ENCODE peak calls at places on chromosomes 3 and 15, in nine cellular contexts. O, K, L, U, A, Q, R, Y and F are unnamed samples.

GRCh38 chr3:195372220-195372619 is 70.6 kb downstream of the ACAP2 start:
- DNase-seq in O (no peak), K (no peak), L (no peak), U (no peak), A (no peak), Q (no peak), R (no peak), Y (no peak), F (peak; percentile 66)

GRCh38 chr15:67462802-67463201 is 58.1 kb upstream of the C15orf61 start:
- DNase-seq in O (no peak), K (no peak), L (peak; percentile 28), U (no peak), A (no peak), Q (no peak), R (no peak), Y (no peak), F (no peak)

GRCh38 chr15:40768492-40769309 is 1.1 kb upstream of the C15orf62 start:
- DNase-seq in O (no peak), K (no peak), L (peak; percentile 33), U (peak; percentile 40), A (no peak), Q (no peak), R (no peak), Y (no peak), F (no peak)

GRCh38 chr3:65854606-65855304 is 184.0 kb downstream of the MAGI1 start:
- DNase-seq in O (no peak), K (no peak), L (no peak), U (peak; percentile 1), A (peak; percentile 50), Q (peak; percentile 30), R (no peak), Y (no peak), F (no peak)

GRCh38 chr15:68484220-68484619 is 52.3 kb upstream of the ITGA11 start:
- DNase-seq in O (no peak), K (no peak), L (no peak), U (no peak), A (no peak), Q (no peak), R (no peak), Y (no peak), F (no peak)

GRCh38 chr15:45314960-45315359 is 62.9 kb downstream of the SLC28A2 start:
- DNase-seq in O (no peak), K (no peak), L (peak; percentile 40), U (peak; percentile 34), A (peak; percentile 30), Q (peak; percentile 9), R (no peak), Y (no peak), F (no peak)

GRCh38 chr3:116473602-116474001 is 28.3 kb upstream of the LSAMP start:
- DNase-seq in O (no peak), K (no peak), L (peak; percentile 4), U (no peak), A (no peak), Q (no peak), R (no peak), Y (no peak), F (no peak)

GRCh38 chr3:195849322-195850074 is 37.8 kb upstream of the MUC4 start:
- DNase-seq in O (no peak), K (no peak), L (no peak), U (no peak), A (no peak), Q (no peak), R (no peak), Y (peak; percentile 87), F (no peak)

GRCh38 chr3:29751647-29752263 is 470.9 kb downstream of the RBMS3 start:
- DNase-seq in O (no peak), K (no peak), L (no peak), U (no peak), A (no peak), Q (no peak), R (no peak), Y (no peak), F (no peak)

GRCh38 chr3:173708191-173708590 is 310.6 kb downstream of the NLGN1 start:
- DNase-seq in O (no peak), K (no peak), L (no peak), U (no peak), A (no peak), Q (no peak), R (no peak), Y (no peak), F (no peak)

GRCh38 chr3:3071136-3071535 is 39.0 kb downstream of the IL5RA start:
- DNase-seq in O (no peak), K (no peak), L (no peak), U (no peak), A (no peak), Q (peak; percentile 17), R (no peak), Y (no peak), F (no peak)

GRCh38 chr3:72432271-72432670 is 416.0 kb downstream of the SHQ1 start:
- DNase-seq in O (no peak), K (no peak), L (no peak), U (no peak), A (no peak), Q (no peak), R (no peak), Y (no peak), F (no peak)

GRCh38 chr3:20111836-20112235 is 71.6 kb downstream of the KAT2B start:
- DNase-seq in O (no peak), K (no peak), L (no peak), U (no peak), A (no peak), Q (no peak), R (no peak), Y (no peak), F (no peak)

GRCh38 chr15:74709011-74709410 is 13.2 kb upstream of the EDC3 start:
- DNase-seq in O (no peak), K (no peak), L (no peak), U (no peak), A (no peak), Q (peak; percentile 63), R (no peak), Y (no peak), F (no peak)